ENCODE peak calls at places on chromosome 17, in five cellular contexts. One of them, this sample, is unnamed.

GRCh38 chr17:38918916-38919315 is 6.5 kb upstream of the LASP1NB start:
- DNase-seq in NCI-H446 treated with DMSO at 0.1 percent for 48 hours: no peak
- DNase-seq in hepatic stellate cell: no peak
- DNase-seq in T-cell: no peak
- DNase-seq in HTR-8/SVneo: no peak
- DNase-seq in this sample: no peak

GRCh38 chr17:42337442-42337841 is 49.1 kb downstream of the STAT5A start:
- DNase-seq in NCI-H446 treated with DMSO at 0.1 percent for 48 hours: no peak
- DNase-seq in hepatic stellate cell: no peak
- DNase-seq in T-cell: peak; percentile 70
- DNase-seq in HTR-8/SVneo: no peak
- DNase-seq in this sample: peak; percentile 77

GRCh38 chr17:39194089-39194984 is 3.1 kb downstream of the CACNB1 start:
- DNase-seq in NCI-H446 treated with DMSO at 0.1 percent for 48 hours: no peak
- DNase-seq in hepatic stellate cell: peak; percentile 95
- DNase-seq in T-cell: no peak
- DNase-seq in HTR-8/SVneo: no peak
- DNase-seq in this sample: no peak

GRCh38 chr17:48723555-48724239 is 712 bp downstream of the PRAC2 start:
- DNase-seq in NCI-H446 treated with DMSO at 0.1 percent for 48 hours: no peak
- DNase-seq in hepatic stellate cell: no peak
- DNase-seq in T-cell: no peak
- DNase-seq in HTR-8/SVneo: no peak
- DNase-seq in this sample: peak; percentile 22

GRCh38 chr17:81552244-81553017 is at the start of gene FAAP100:
- DNase-seq in NCI-H446 treated with DMSO at 0.1 percent for 48 hours: peak; percentile 54
- DNase-seq in hepatic stellate cell: peak; percentile 93
- DNase-seq in T-cell: peak; percentile 78
- DNase-seq in HTR-8/SVneo: peak; percentile 76
- DNase-seq in this sample: peak; percentile 85

GRCh38 chr17:82434216-82434565 is 15.8 kb upstream of the OGFOD3 start:
- DNase-seq in NCI-H446 treated with DMSO at 0.1 percent for 48 hours: no peak
- DNase-seq in hepatic stellate cell: no peak
- DNase-seq in T-cell: no peak
- DNase-seq in HTR-8/SVneo: no peak
- DNase-seq in this sample: no peak

GRCh38 chr17:75079023-75079373 is 8.8 kb upstream of the SLC16A5 start:
- DNase-seq in NCI-H446 treated with DMSO at 0.1 percent for 48 hours: no peak
- DNase-seq in hepatic stellate cell: no peak
- DNase-seq in T-cell: no peak
- DNase-seq in HTR-8/SVneo: no peak
- DNase-seq in this sample: no peak

GRCh38 chr17:4492762-4493561 is 5.7 kb upstream of the SPNS2 start:
- DNase-seq in NCI-H446 treated with DMSO at 0.1 percent for 48 hours: no peak
- DNase-seq in hepatic stellate cell: no peak
- DNase-seq in T-cell: peak; percentile 21
- DNase-seq in HTR-8/SVneo: peak; percentile 58
- DNase-seq in this sample: no peak

GRCh38 chr17:62713096-62713870 is 85.8 kb downstream of the MRC2 start:
- DNase-seq in NCI-H446 treated with DMSO at 0.1 percent for 48 hours: no peak
- DNase-seq in hepatic stellate cell: no peak
- DNase-seq in T-cell: no peak
- DNase-seq in HTR-8/SVneo: no peak
- DNase-seq in this sample: no peak

GRCh38 chr17:53134546-53134945 is 688.2 kb upstream of the KIF2B start:
- DNase-seq in NCI-H446 treated with DMSO at 0.1 percent for 48 hours: no peak
- DNase-seq in hepatic stellate cell: no peak
- DNase-seq in T-cell: no peak
- DNase-seq in HTR-8/SVneo: no peak
- DNase-seq in this sample: no peak

GRCh38 chr17:34567665-34568064 is 11.7 kb upstream of the TMEM132E start:
- DNase-seq in NCI-H446 treated with DMSO at 0.1 percent for 48 hours: no peak
- DNase-seq in hepatic stellate cell: no peak
- DNase-seq in T-cell: no peak
- DNase-seq in HTR-8/SVneo: peak; percentile 31
- DNase-seq in this sample: no peak

GRCh38 chr17:394718-395095 is 42.1 kb upstream of the RPH3AL start:
- DNase-seq in NCI-H446 treated with DMSO at 0.1 percent for 48 hours: no peak
- DNase-seq in hepatic stellate cell: no peak
- DNase-seq in T-cell: no peak
- DNase-seq in HTR-8/SVneo: no peak
- DNase-seq in this sample: no peak

GRCh38 chr17:9628509-9628908 is 16.8 kb upstream of the USP43 start:
- DNase-seq in NCI-H446 treated with DMSO at 0.1 percent for 48 hours: no peak
- DNase-seq in hepatic stellate cell: no peak
- DNase-seq in T-cell: no peak
- DNase-seq in HTR-8/SVneo: no peak
- DNase-seq in this sample: no peak

GRCh38 chr17:978110-979093 is 1.2 kb downstream of the NXN start:
- DNase-seq in NCI-H446 treated with DMSO at 0.1 percent for 48 hours: no peak
- DNase-seq in hepatic stellate cell: no peak
- DNase-seq in T-cell: no peak
- DNase-seq in HTR-8/SVneo: no peak
- DNase-seq in this sample: no peak

GRCh38 chr17:34598161-34598776 is 18.9 kb downstream of the TMEM132E start:
- DNase-seq in NCI-H446 treated with DMSO at 0.1 percent for 48 hours: no peak
- DNase-seq in hepatic stellate cell: no peak
- DNase-seq in T-cell: no peak
- DNase-seq in HTR-8/SVneo: no peak
- DNase-seq in this sample: no peak

GRCh38 chr17:8039611-8040168 is 831 bp downstream of the ALOX15B start:
- DNase-seq in NCI-H446 treated with DMSO at 0.1 percent for 48 hours: no peak
- DNase-seq in hepatic stellate cell: no peak
- DNase-seq in T-cell: no peak
- DNase-seq in HTR-8/SVneo: no peak
- DNase-seq in this sample: no peak

GRCh38 chr17:78979780-78980623 is at the start of gene LGALS3BP:
- DNase-seq in NCI-H446 treated with DMSO at 0.1 percent for 48 hours: peak; percentile 17
- DNase-seq in hepatic stellate cell: peak; percentile 99
- DNase-seq in T-cell: no peak
- DNase-seq in HTR-8/SVneo: peak; percentile 97
- DNase-seq in this sample: peak; percentile 37

This sample was measured in activated naive CD4-positive, alpha-beta T cell treated with anti-CD3 and anti-CD28 coated beads, Interleukin-2, amount 50 U/mL, for 16 hours.